ENCODE peak calls at places on chromosome 13, in ten cellular contexts. O is stimulated activated CD4-positive, alpha-beta T cell treated with anti-CD3 and anti-CD28 coated beads, Interleukin-2, amount 100 ng/mL, for 24 hours; Q is naive thymus-derived CD8-positive, alpha-beta T cell; V is NCI-H526; I is heart left ventricle; D is GM04504; Z is HT-29; G is fibroblast of pulmonary artery; S is stimulated activated CD8-positive, alpha-beta memory T cell treated with anti-CD3 and anti-CD28 coated beads, Interleukin-7, amount 100 ng/mL, for 48 hours; H is nucleus accumbens. L is an unnamed sample.

GRCh38 chr13:32537580-32538233 is 888 bp downstream of the N4BP2L2 start:
- DNase-seq in Q (peak), H (peak), G (peak), S (peak), Z (peak), I (peak), V (peak), D (no peak), O (peak), L (no peak)

GRCh38 chr13:34357435-34358232 is 539.7 kb downstream of the RFC3 start:
- DNase-seq in I (no peak), Q (no peak), H (no peak), G (peak), S (no peak), O (no peak), V (no peak), Z (peak), D (peak), L (peak)

GRCh38 chr13:39976481-39976880 is 321.0 kb downstream of the COG6 start:
- DNase-seq in D (no peak), H (no peak), Z (no peak), V (no peak), G (no peak), Q (no peak), I (no peak), O (no peak), S (no peak), L (no peak)

GRCh38 chr13:104460553-104460952 is 1394.3 kb upstream of the SLC10A2 start:
- DNase-seq in H (no peak), O (no peak), S (no peak), V (no peak), I (no peak), Z (no peak), D (no peak), G (peak), Q (no peak), L (no peak)

GRCh38 chr13:25784119-25784518 is 267.7 kb downstream of the SHISA2 start:
- DNase-seq in Z (no peak), S (no peak), I (no peak), O (no peak), G (no peak), H (no peak), D (no peak), Q (no peak), V (no peak), L (no peak)

GRCh38 chr13:42420304-42420703 is 148.4 kb downstream of the AKAP11 start:
- DNase-seq in O (peak), G (no peak), Z (no peak), I (no peak), Q (no peak), D (no peak), S (no peak), V (no peak), H (no peak), L (no peak)

GRCh38 chr13:25882732-25883357 is 169.0 kb downstream of the SHISA2 start:
- DNase-seq in Q (peak), Z (no peak), G (no peak), H (no peak), S (no peak), O (no peak), I (no peak), D (no peak), V (peak), L (no peak)

GRCh38 chr13:45718063-45718462 is 15.9 kb downstream of the CBY2 start:
- DNase-seq in Z (peak), I (no peak), D (no peak), H (no peak), S (no peak), O (no peak), G (peak), V (peak), Q (no peak), L (no peak)

GRCh38 chr13:32804673-32805260 is 211.5 kb upstream of the KL start:
- DNase-seq in I (no peak), H (no peak), S (no peak), G (peak), D (no peak), Q (no peak), V (no peak), O (no peak), Z (no peak), L (no peak)

GRCh38 chr13:77523834-77524728 is 11.4 kb upstream of the SCEL start:
- DNase-seq in D (no peak), Q (no peak), G (no peak), S (no peak), V (no peak), Z (peak), I (no peak), O (no peak), H (no peak), L (no peak)

GRCh38 chr13:26941345-26942174 is 181.0 kb upstream of the GPR12 start:
- DNase-seq in O (no peak), G (peak), S (no peak), H (no peak), Q (no peak), Z (no peak), D (peak), V (no peak), I (no peak), L (peak)

GRCh38 chr13:29125145-29125933 is 305.2 kb downstream of the MTUS2 start:
- DNase-seq in Q (no peak), H (no peak), I (no peak), D (no peak), O (no peak), V (peak), S (no peak), G (no peak), Z (no peak), L (no peak)

GRCh38 chr13:112892759-112893569 is 76.0 kb upstream of the MCF2L start:
- DNase-seq in H (no peak), Z (peak), D (no peak), G (no peak), S (no peak), I (no peak), Q (no peak), V (peak), O (no peak), L (no peak)

GRCh38 chr13:86846501-86846900 is 824.7 kb upstream of the SLITRK5 start:
- DNase-seq in H (no peak), V (no peak), S (no peak), I (no peak), O (no peak), Z (no peak), D (no peak), Q (no peak), G (no peak), L (peak)

GRCh38 chr13:75550159-75550567 is 572 bp downstream of the UCHL3 start:
- DNase-seq in I (no peak), Z (peak), H (no peak), D (peak), Q (no peak), V (peak), G (peak), S (peak), O (peak), L (peak)

GRCh38 chr13:99981115-99982020 is at the start of gene ZIC2:
- DNase-seq in S (no peak), O (no peak), Z (peak), H (no peak), V (peak), D (no peak), Q (no peak), I (no peak), G (no peak), L (no peak)

GRCh38 chr13:102286326-102286725 is 115.5 kb downstream of the FGF14 start:
- DNase-seq in V (no peak), D (peak), I (no peak), O (no peak), H (no peak), Q (no peak), Z (no peak), S (no peak), G (peak), L (peak)

GRCh38 chr13:97221989-97222700 is at the start of gene MBNL2:
- DNase-seq in I (peak), S (peak), V (peak), H (peak), G (peak), Q (peak), O (peak), D (peak), Z (peak), L (peak)

GRCh38 chr13:98315466-98315865 is 138.4 kb upstream of the RNF113B start:
- DNase-seq in S (no peak), Q (no peak), I (no peak), O (no peak), Z (peak), D (peak), G (peak), H (no peak), V (peak), L (peak)

GRCh38 chr13:111530137-111530536 is 209.7 kb downstream of the TEX29 start:
- DNase-seq in S (no peak), Z (no peak), G (no peak), Q (no peak), V (no peak), H (no peak), D (no peak), I (no peak), O (no peak), L (no peak)